ENCODE peak calls at places on chromosomes 2 and 18, in ten cellular contexts. M is upper lobe of left lung, B is fibroblast of lung, X is psoas muscle, U is A673, A is tibial nerve, H is A549, T is aorta, P is right atrium auricular region, I is right cardiac atrium. F is an unnamed sample. For H3K4me1, the result is how much of the 10 kb centered on the place peaks cover.

GRCh38 chr2:159797468-159798375 is at the start of gene CD302:
- DNase-seq in M (peak), B (peak), X (peak), U (peak), A (peak), H (peak), T (peak), P (no peak), I (peak), F (peak)

GRCh38 chr18:73848656-73849055 is 299.0 kb downstream of the FBXO15 start:
- DNase-seq in M (no peak), B (peak), X (no peak), U (no peak), A (no peak), H (no peak), T (no peak), P (no peak), I (no peak), F (no peak)

GRCh38 chr2:198324071-198324470 is 519.7 kb downstream of the PLCL1 start:
- DNase-seq in M (no peak), B (no peak), X (no peak), U (no peak), A (no peak), H (no peak), T (no peak), P (no peak), I (no peak), F (no peak)

GRCh38 chr2:99841749-99842148 is 300.6 kb downstream of the AFF3 start:
- DNase-seq in M (no peak), B (no peak), X (no peak), U (no peak), A (no peak), H (no peak), T (no peak), P (no peak), I (no peak), F (no peak)

GRCh38 chr18:48619016-48619415 is 80.2 kb downstream of the CTIF start:
- DNase-seq in M (no peak), B (no peak), X (no peak), U (no peak), A (no peak), H (no peak), T (no peak), P (no peak), I (no peak), F (no peak)

GRCh38 chr2:16246281-16246850 is 306.0 kb downstream of the MYCN start:
- DNase-seq in M (no peak), B (no peak), X (no peak), U (no peak), A (no peak), H (no peak), T (no peak), P (no peak), I (no peak), F (no peak)

GRCh38 chr2:182224669-182225068 is 202.2 kb downstream of the PDE1A start:
- DNase-seq in M (no peak), B (no peak), X (no peak), U (no peak), A (no peak), H (no peak), T (no peak), P (no peak), I (no peak), F (no peak)

GRCh38 chr2:48694143-48694542 is 61.4 kb downstream of the LHCGR start:
- DNase-seq in M (no peak), B (no peak), X (no peak), U (no peak), A (no peak), H (no peak), T (no peak), P (no peak), I (no peak), F (no peak)

GRCh38 chr2:132009874-132010521 is 151.8 kb downstream of the ANKRD30BL start:
- DNase-seq in M (peak), B (no peak), X (no peak), U (no peak), A (no peak), H (no peak), T (no peak), P (no peak), I (no peak), F (no peak)

GRCh38 chr2:66957198-66957597 is 439.9 kb upstream of the ETAA1 start:
- DNase-seq in M (no peak), B (peak), X (no peak), U (no peak), A (no peak), H (no peak), T (no peak), P (no peak), I (no peak), F (peak)

GRCh38 chr2:23618265-23618664 is 233.3 kb downstream of the KLHL29 start:
- DNase-seq in M (no peak), B (no peak), X (no peak), U (no peak), A (no peak), H (no peak), T (no peak), P (no peak), I (no peak), F (no peak)
- H3K4me1 ChIP-seq in M (under half), B (under half), X (under half), U (under half), A (under half), H (under half), T (under half), P (under half), I (under half), F (under half)

GRCh38 chr18:2258954-2259353 is 312.4 kb downstream of the METTL4 start:
- DNase-seq in M (no peak), B (no peak), X (no peak), U (no peak), A (no peak), H (no peak), T (no peak), P (no peak), I (no peak), F (no peak)
- H3K4me3 ChIP-seq in M (no peak), B (no peak), X (no peak), U (no peak), A (no peak), H (no peak), T (no peak), P (no peak), I (no peak), F (no peak)

DNA sequence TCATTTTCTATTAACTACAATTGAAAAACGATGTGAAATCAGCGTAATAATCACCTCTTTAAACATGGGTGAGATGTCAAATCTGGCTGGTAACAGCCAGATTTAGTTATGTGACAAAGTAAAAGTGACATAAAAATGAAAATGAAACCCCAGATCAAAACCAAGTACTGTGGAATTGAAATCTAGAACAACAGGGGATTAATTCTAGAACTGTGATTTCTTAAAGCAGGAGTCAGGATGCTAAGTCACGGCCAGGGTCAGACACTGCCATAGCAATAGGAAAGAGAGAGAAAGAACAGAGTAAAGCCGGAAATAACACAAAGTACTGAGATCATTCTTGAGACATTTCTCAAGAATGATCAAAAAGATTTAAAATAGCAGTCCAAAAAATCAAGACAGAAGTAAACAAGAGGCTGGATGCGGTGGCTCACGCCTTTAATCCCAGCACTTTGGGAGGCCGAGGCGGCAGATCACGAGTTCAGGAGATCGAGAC is 1183.7 kb upstream of the NXPH2 start:
- DNase-seq in M (no peak), B (no peak), X (no peak), U (no peak), A (no peak), H (no peak), T (no peak), P (no peak), I (no peak), F (no peak)
- H3K27ac ChIP-seq in M (no peak), B (no peak), X (no peak), U (no peak), A (no peak), H (no peak), T (no peak), P (no peak), I (no peak), F (no peak)

GRCh38 chr2:3101704-3102055 is 275.9 kb downstream of the EIPR1 start:
- DNase-seq in M (no peak), B (no peak), X (no peak), U (no peak), A (no peak), H (no peak), T (no peak), P (peak), I (no peak), F (no peak)
- H3K4me1 ChIP-seq in M (under half), B (under half), X (under half), U (under half), A (under half), H (under half), T (under half), P (under half), I (under half), F (under half)

GRCh38 chr2:226794751-226795171 is 4.9 kb downstream of the IRS1 start:
- DNase-seq in M (no peak), B (peak), X (no peak), U (peak), A (no peak), H (peak), T (no peak), P (no peak), I (no peak), F (peak)

GRCh38 chr2:226796840-226797288 is 2.8 kb downstream of the IRS1 start:
- DNase-seq in M (peak), B (peak), X (peak), U (peak), A (no peak), H (no peak), T (no peak), P (no peak), I (peak), F (no peak)

GRCh38 chr2:226797289-226797988 is 2.2 kb downstream of the IRS1 start:
- DNase-seq in M (peak), B (peak), X (peak), U (peak), A (no peak), H (no peak), T (peak), P (peak), I (peak), F (no peak)

GRCh38 chr2:226795281-226796011 is 4.2 kb downstream of the IRS1 start:
- DNase-seq in M (peak), B (peak), X (peak), U (no peak), A (no peak), H (no peak), T (peak), P (no peak), I (peak), F (no peak)

DNA sequence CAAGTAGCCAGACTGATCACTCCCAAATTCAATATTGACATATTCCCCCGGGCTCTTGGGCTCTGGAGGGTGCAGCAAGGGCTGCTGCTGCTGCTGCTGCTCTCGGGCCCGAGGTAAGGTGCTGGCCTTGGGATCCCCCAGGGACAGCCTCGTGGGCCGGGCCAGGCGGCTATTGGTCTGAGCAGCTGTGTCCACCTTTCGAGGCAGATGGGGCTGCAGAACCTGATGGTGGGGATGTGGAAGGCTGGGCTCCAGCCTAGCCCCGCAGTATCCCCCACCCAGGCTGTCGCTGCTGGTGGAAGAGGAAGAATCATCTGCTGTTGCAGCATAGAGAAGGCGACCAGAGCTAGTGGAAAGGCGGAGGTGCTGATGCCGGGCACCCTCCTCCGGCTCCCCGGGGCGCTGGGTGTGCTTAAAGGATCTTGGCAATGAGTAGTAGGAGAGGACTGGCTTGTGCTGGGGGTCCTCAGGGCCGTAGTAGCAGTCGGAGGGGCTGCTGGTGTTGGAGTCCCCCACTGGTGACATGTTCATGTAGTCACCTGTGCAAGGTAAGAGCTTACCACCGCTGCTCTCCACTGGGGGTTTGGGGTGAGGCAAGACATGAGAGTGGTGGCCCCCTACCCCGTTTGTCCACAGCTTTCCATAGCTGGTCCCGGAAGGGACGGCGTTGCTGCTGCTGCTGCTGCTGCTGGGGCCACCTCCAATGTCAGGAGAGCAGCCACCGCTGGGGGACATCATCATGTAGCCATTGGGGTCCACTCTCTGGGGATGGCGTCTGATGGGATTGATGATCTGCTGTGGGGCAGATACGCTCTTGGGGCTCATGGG is 3.4 kb downstream of the IRS1 start:
- DNase-seq in M (peak), B (peak), X (peak), U (peak), A (no peak), H (no peak), T (peak), P (no peak), I (peak), F (no peak)
- H3K4me3 ChIP-seq in M (peak), B (peak), X (peak), U (peak), A (peak), H (peak), T (no peak), P (peak), I (peak), F (no peak)

GRCh38 chr18:8177330-8178016 is 431.8 kb upstream of the RAB12 start:
- DNase-seq in M (no peak), B (peak), X (no peak), U (no peak), A (no peak), H (peak), T (no peak), P (no peak), I (no peak), F (peak)

GRCh38 chr18:8176554-8176953 is 432.7 kb upstream of the RAB12 start:
- DNase-seq in M (no peak), B (no peak), X (no peak), U (no peak), A (no peak), H (no peak), T (no peak), P (no peak), I (no peak), F (peak)

GRCh38 chr18:8175486-8176061 is 433.7 kb upstream of the RAB12 start:
- DNase-seq in M (no peak), B (no peak), X (no peak), U (no peak), A (no peak), H (no peak), T (no peak), P (no peak), I (no peak), F (no peak)

GRCh38 chr18:8174758-8175157 is 434.5 kb upstream of the RAB12 start:
- DNase-seq in M (no peak), B (no peak), X (no peak), U (no peak), A (no peak), H (no peak), T (no peak), P (no peak), I (no peak), F (no peak)

DNA sequence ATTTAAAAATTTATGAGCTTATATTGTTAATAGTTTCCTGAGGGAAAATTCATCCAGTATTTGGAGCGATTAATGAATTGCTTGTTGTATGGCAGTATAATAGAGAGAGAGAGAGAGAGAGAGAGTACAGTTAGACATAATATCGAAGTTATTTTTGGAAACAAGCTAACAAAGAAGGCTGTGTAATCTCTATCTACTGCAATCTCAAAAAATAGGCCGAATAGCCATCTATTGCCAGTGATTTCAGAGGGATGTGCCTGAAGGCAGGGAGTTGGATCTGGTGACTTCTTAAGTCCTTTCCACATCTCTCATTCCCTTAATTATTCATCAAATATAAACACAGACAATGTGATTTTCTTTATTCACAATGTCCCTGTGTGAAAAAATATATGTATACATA is 433.1 kb upstream of the RAB12 start:
- DNase-seq in M (no peak), B (no peak), X (no peak), U (no peak), A (no peak), H (no peak), T (no peak), P (no peak), I (no peak), F (peak)
- H3K27ac ChIP-seq in M (peak), B (no peak), X (no peak), U (no peak), A (no peak), H (no peak), T (no peak), P (no peak), I (no peak), F (peak)

F was measured in cardiac muscle cell.